ENCODE peak calls at places on chromosomes 11 and 22, in five cellular contexts. P, S, J, Z and N are unnamed samples.

GRCh38 chr11:134120143-134120850 is 51.4 kb downstream of the JAM3 start:
- DNase-seq in P (no peak), Z (no peak), S (no peak), J (no peak), N (no peak)

GRCh38 chr22:24247564-24248344 is 2.9 kb upstream of the GGT5 start:
- DNase-seq in P (peak), J (peak), Z (no peak), S (peak), N (peak)

GRCh38 chr22:33288078-33288477 is 229.9 kb upstream of the SYN3 start:
- DNase-seq in J (no peak), P (no peak), Z (no peak), S (no peak), N (no peak)

GRCh38 chr22:19271273-19271855 is 20.2 kb downstream of the CLTCL1 start:
- DNase-seq in S (no peak), J (peak), P (no peak), Z (no peak), N (no peak)

GRCh38 chr22:19478466-19479357 is at the start of gene UFD1:
- DNase-seq in S (peak), J (peak), P (peak), Z (no peak), N (no peak)

GRCh38 chr22:44847380-44847779 is 95.0 kb downstream of the ARHGAP8 start:
- DNase-seq in P (no peak), J (no peak), S (no peak), Z (no peak), N (no peak)

GRCh38 chr22:33579448-33580093 is 340.7 kb downstream of the LARGE1 start:
- DNase-seq in J (peak), S (peak), P (peak), Z (no peak), N (peak)

GRCh38 chr11:126090452-126090851 is 27.8 kb upstream of the CDON start:
- DNase-seq in J (no peak), P (no peak), Z (no peak), S (no peak), N (no peak)

GRCh38 chr11:132941024-132941646 is 591.2 kb downstream of the OPCML start:
- DNase-seq in P (no peak), Z (no peak), J (peak), S (no peak), N (no peak)

GRCh38 chr11:134207538-134208239 is 16.1 kb downstream of the NCAPD3 start:
- DNase-seq in Z (no peak), S (peak), P (no peak), J (no peak), N (no peak)

GRCh38 chr11:84788220-84788619 is 838.9 kb downstream of the DLG2 start:
- DNase-seq in P (no peak), Z (no peak), J (no peak), S (no peak), N (no peak)

GRCh38 chr11:69617682-69618081 is 23.3 kb upstream of the CCND1 start:
- DNase-seq in P (no peak), J (no peak), S (no peak), Z (no peak), N (no peak)

GRCh38 chr11:64553554-64554201 is 37.3 kb upstream of the SLC22A12 start:
- DNase-seq in P (peak), S (peak), Z (no peak), J (peak), N (no peak)

GRCh38 chr11:27696961-27697360 is 3.3 kb downstream of the BDNF start:
- DNase-seq in Z (no peak), S (no peak), J (no peak), P (no peak), N (no peak)

GRCh38 chr11:103631841-103632240 is 404.6 kb upstream of the DDI1 start:
- DNase-seq in Z (no peak), S (no peak), P (no peak), J (no peak), N (no peak)

GRCh38 chr11:102410382-102410784 is 42.2 kb downstream of the TMEM123 start:
- DNase-seq in S (no peak), J (peak), Z (no peak), P (no peak), N (no peak)

GRCh38 chr22:36022162-36022561 is 6.5 kb downstream of the RBFOX2 start:
- DNase-seq in J (no peak), Z (no peak), P (no peak), S (no peak), N (no peak)

GRCh38 chr22:23251445-23252093 is 71.3 kb downstream of the BCR start:
- DNase-seq in J (no peak), Z (no peak), P (peak), S (peak), N (peak)

GRCh38 chr11:113474362-113475159 is 637 bp downstream of the DRD2 start:
- DNase-seq in J (peak), Z (no peak), P (peak), S (peak), N (no peak)

GRCh38 chr11:99383628-99384300 is 363.0 kb downstream of the CNTN5 start:
- DNase-seq in S (no peak), Z (no peak), J (no peak), P (no peak), N (no peak)

GRCh38 chr11:73288873-73289707 is 17.0 kb downstream of the P2RY6 start:
- DNase-seq in S (peak), P (peak), Z (peak), J (peak), N (peak)

GRCh38 chr22:44151661-44152060 is 29.1 kb upstream of the PARVG start:
- DNase-seq in P (no peak), J (no peak), Z (no peak), S (no peak), N (no peak)

GRCh38 chr11:108483163-108483562 is 15.0 kb downstream of the POGLUT3 start:
- DNase-seq in S (no peak), Z (no peak), P (no peak), J (no peak), N (no peak)

GRCh38 chr11:66548774-66549630 is 2.3 kb downstream of the ACTN3 start:
- DNase-seq in P (no peak), J (no peak), S (no peak), Z (no peak), N (no peak)
- TF ChIP-seq CEBPB in P (no peak), J (no peak), S (no peak), Z (no peak), N (no peak)

GRCh38 chr11:65958774-65959420 is 2.6 kb upstream of the SART1 start:
- DNase-seq in P (no peak), Z (no peak), S (no peak), J (no peak), N (no peak)

GRCh38 chr11:65958306-65958705 is 3.2 kb upstream of the SART1 start:
- DNase-seq in Z (no peak), J (no peak), S (no peak), P (no peak), N (no peak)

GRCh38 chr11:65954771-65955170 is 6.8 kb upstream of the SART1 start:
- DNase-seq in S (no peak), J (no peak), Z (no peak), P (no peak), N (no peak)

GRCh38 chr11:65952052-65952521 is 6.8 kb downstream of the TSGA10IP start:
- DNase-seq in Z (no peak), P (no peak), S (peak), J (no peak), N (no peak)

DNA sequence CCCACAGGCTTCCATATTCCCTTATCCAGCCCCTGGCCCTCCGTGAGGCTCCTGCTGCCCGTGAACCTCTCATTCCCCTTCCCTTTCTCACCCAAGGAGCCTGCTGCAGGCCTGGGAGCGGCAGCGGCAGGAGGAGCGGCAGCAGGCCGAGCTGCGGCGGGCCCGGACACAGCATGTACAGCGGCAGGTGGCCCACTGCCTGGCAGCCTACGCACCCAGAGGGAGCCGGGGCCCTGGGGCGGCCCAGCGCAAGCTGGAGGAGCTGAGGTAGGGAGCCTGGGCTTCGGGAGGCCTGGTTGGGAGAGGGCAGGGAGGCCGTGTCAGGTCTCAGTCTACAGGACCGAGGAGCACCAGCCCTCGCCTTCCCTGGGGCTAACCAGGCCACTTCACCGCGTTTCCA is 8.1 kb upstream of the SART1 start:
- DNase-seq in P (no peak), Z (no peak), J (no peak), S (no peak), N (no peak)
- TF ChIP-seq RAD21 in P (no peak), Z (no peak), J (no peak), S (no peak), N (no peak)

GRCh38 chr11:131626761-131627160 is 256.3 kb downstream of the NTM start:
- DNase-seq in S (no peak), Z (no peak), J (no peak), P (no peak), N (no peak)
- TF ChIP-seq REST in S (no peak), Z (no peak), J (no peak), P (no peak), N (no peak)

GRCh38 chr11:43359432-43359818 is 705 bp downstream of the TTC17 start:
- DNase-seq in S (peak), J (peak), P (peak), Z (peak), N (no peak)
- TF ChIP-seq CEBPB in S (no peak), J (no peak), P (no peak), Z (no peak), N (no peak)

DNA sequence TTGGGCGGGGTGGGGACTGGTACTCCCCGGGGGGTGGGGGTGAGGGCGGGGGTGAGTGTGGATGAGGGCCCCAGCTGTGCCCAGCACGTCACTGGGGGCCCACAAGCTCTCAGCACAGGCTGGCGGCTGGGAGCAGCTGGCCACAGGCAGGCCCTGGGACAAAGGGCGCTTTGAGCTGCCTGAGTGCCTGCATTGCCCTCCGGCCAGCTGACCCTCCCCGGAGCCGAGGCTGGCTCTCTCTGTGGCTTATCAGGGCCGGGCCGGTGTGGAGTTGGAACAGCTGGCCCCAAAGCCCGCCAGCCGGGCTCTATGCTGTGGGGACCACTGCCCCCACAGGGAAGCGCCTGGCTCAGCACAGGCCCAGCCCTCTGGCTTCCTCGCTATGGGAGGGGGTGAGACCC is 117.4 kb downstream of the KCNQ1 start:
- DNase-seq in J (no peak), P (no peak), S (peak), Z (no peak), N (no peak)
- TF ChIP-seq RAD21 in J (no peak), P (no peak), S (peak), Z (no peak), N (no peak)

GRCh38 chr11:59783632-59784090 is 26.9 kb downstream of the MRPL16 start:
- DNase-seq in Z (no peak), J (no peak), P (no peak), S (no peak), N (no peak)
- TF ChIP-seq REST in Z (no peak), J (no peak), P (no peak), S (no peak), N (no peak)

GRCh38 chr11:76769071-76769560 is 14.0 kb upstream of the TSKU start:
- DNase-seq in J (no peak), Z (no peak), P (no peak), S (no peak), N (no peak)

GRCh38 chr11:76771446-76772099 is 11.6 kb upstream of the TSKU start:
- DNase-seq in J (no peak), Z (no peak), P (no peak), S (no peak), N (no peak)

GRCh38 chr11:76769645-76770586 is 13.2 kb upstream of the TSKU start:
- DNase-seq in S (peak), J (no peak), Z (no peak), P (peak), N (no peak)

GRCh38 chr11:76772100-76772782 is 10.9 kb upstream of the TSKU start:
- DNase-seq in P (no peak), J (no peak), Z (no peak), S (peak), N (no peak)

GRCh38 chr11:76770642-76771445 is 12.3 kb upstream of the TSKU start:
- DNase-seq in S (peak), J (no peak), Z (no peak), P (peak), N (no peak)
- TF ChIP-seq CEBPB in S (peak), J (no peak), Z (no peak), P (peak), N (no peak)

GRCh38 chr22:29167032-29167911 is 38.4 kb upstream of the EMID1 start:
- DNase-seq in P (no peak), J (no peak), Z (peak), S (no peak), N (no peak)

GRCh38 chr22:29158546-29158945 is 47.1 kb upstream of the EMID1 start:
- DNase-seq in S (no peak), Z (no peak), P (no peak), J (no peak), N (no peak)

GRCh38 chr22:29165336-29166060 is 40.2 kb upstream of the EMID1 start:
- DNase-seq in P (no peak), S (no peak), Z (no peak), J (no peak), N (no peak)

GRCh38 chr22:29166180-29166579 is 39.5 kb upstream of the EMID1 start:
- DNase-seq in J (no peak), P (no peak), S (no peak), Z (no peak), N (no peak)

GRCh38 chr22:29163808-29164207 is 41.9 kb upstream of the EMID1 start:
- DNase-seq in S (no peak), Z (no peak), J (no peak), P (no peak), N (no peak)
- TF ChIP-seq RAD21 in S (no peak), Z (no peak), J (no peak), P (no peak), N (no peak)

GRCh38 chr11:117072517-117073218 is 25.6 kb downstream of the SIK3 start:
- DNase-seq in P (peak), Z (peak), J (peak), S (peak), N (peak)
- TF ChIP-seq REST in P (no peak), Z (no peak), J (no peak), S (no peak), N (no peak)

GRCh38 chr22:46948411-46949144 is 186.1 kb downstream of the TBC1D22A start:
- DNase-seq in Z (no peak), S (no peak), J (no peak), P (no peak), N (no peak)
- TF ChIP-seq CEBPB in Z (no peak), S (no peak), J (no peak), P (no peak), N (no peak)